ENCODE peak calls at places on chromosomes 5 and 9, in nine cellular contexts. W, P, Q, O, K, J, M, G and I are unnamed samples.

GRCh38 chr5:7793861-7794260 is 57.1 kb downstream of the CFAP90 start:
- DNase-seq in W (no peak), P (no peak), Q (no peak), O (no peak), K (no peak), J (no peak), M (no peak), G (no peak), I (no peak)

GRCh38 chr5:137263319-137263718 is 235.8 kb downstream of the SPOCK1 start:
- DNase-seq in W (no peak), P (no peak), Q (no peak), O (no peak), K (no peak), J (no peak), M (no peak), G (no peak), I (no peak)

GRCh38 chr5:68277427-68277826 is 61.9 kb downstream of the PIK3R1 start:
- DNase-seq in W (no peak), P (peak), Q (no peak), O (no peak), K (no peak), J (no peak), M (no peak), G (no peak), I (peak)

GRCh38 chr9:110746211-110746930 is 77.8 kb downstream of the MUSK start:
- DNase-seq in W (no peak), P (peak), Q (no peak), O (no peak), K (no peak), J (no peak), M (no peak), G (no peak), I (peak)

GRCh38 chr9:97985058-97985861 is 2.1 kb downstream of the ANP32B start:
- DNase-seq in W (peak), P (peak), Q (peak), O (peak), K (no peak), J (no peak), M (peak), G (no peak), I (no peak)

GRCh38 chr5:90746119-90746518 is 187.5 kb downstream of the ADGRV1 start:
- DNase-seq in W (no peak), P (no peak), Q (no peak), O (no peak), K (no peak), J (no peak), M (no peak), G (no peak), I (no peak)

GRCh38 chr9:136323420-136323819 is 3.9 kb upstream of the GPSM1 start:
- DNase-seq in W (no peak), P (no peak), Q (no peak), O (no peak), K (no peak), J (peak), M (no peak), G (no peak), I (no peak)

GRCh38 chr9:21854594-21854993 is 52.2 kb downstream of the MTAP start:
- DNase-seq in W (no peak), P (peak), Q (no peak), O (no peak), K (no peak), J (no peak), M (no peak), G (no peak), I (peak)

GRCh38 chr5:7802855-7803254 is 48.1 kb downstream of the CFAP90 start:
- DNase-seq in W (no peak), P (peak), Q (no peak), O (no peak), K (no peak), J (no peak), M (no peak), G (no peak), I (peak)

GRCh38 chr5:26700759-26701384 is 337.5 kb downstream of the CDH9 start:
- DNase-seq in W (no peak), P (peak), Q (no peak), O (peak), K (no peak), J (peak), M (peak), G (peak), I (peak)

GRCh38 chr5:3261081-3261480 is 334.6 kb upstream of the IRX1 start:
- DNase-seq in W (no peak), P (no peak), Q (no peak), O (no peak), K (no peak), J (no peak), M (no peak), G (no peak), I (no peak)

GRCh38 chr9:14942037-14942436 is 31.8 kb upstream of the FREM1 start:
- DNase-seq in W (no peak), P (peak), Q (no peak), O (no peak), K (no peak), J (no peak), M (no peak), G (no peak), I (no peak)

GRCh38 chr9:10613413-10613812 is 611 bp upstream of the PTPRD start:
- DNase-seq in W (no peak), P (no peak), Q (no peak), O (no peak), K (no peak), J (no peak), M (no peak), G (no peak), I (no peak)

GRCh38 chr9:134693011-134693410 is 51.4 kb downstream of the COL5A1 start:
- DNase-seq in W (no peak), P (no peak), Q (no peak), O (no peak), K (no peak), J (no peak), M (no peak), G (peak), I (no peak)

GRCh38 chr5:31218978-31219377 is 25.5 kb downstream of the CDH6 start:
- DNase-seq in W (no peak), P (no peak), Q (no peak), O (no peak), K (no peak), J (no peak), M (no peak), G (no peak), I (no peak)

GRCh38 chr9:133323211-133323610 is 12.8 kb downstream of the SURF6 start:
- DNase-seq in W (no peak), P (no peak), Q (no peak), O (no peak), K (no peak), J (no peak), M (no peak), G (no peak), I (no peak)

GRCh38 chr5:169101966-169102365 is 199.0 kb downstream of the SLIT3 start:
- DNase-seq in W (no peak), P (no peak), Q (no peak), O (no peak), K (no peak), J (no peak), M (no peak), G (no peak), I (no peak)

GRCh38 chr5:159463590-159464321 is 133.5 kb upstream of the IL12B start:
- DNase-seq in W (no peak), P (no peak), Q (no peak), O (peak), K (peak), J (no peak), M (no peak), G (no peak), I (peak)

GRCh38 chr9:33024126-33024965 is 727 bp upstream of the DNAJA1 start:
- DNase-seq in W (no peak), P (peak), Q (no peak), O (peak), K (no peak), J (no peak), M (no peak), G (no peak), I (peak)

GRCh38 chr5:151150484-151151262 is 6.9 kb downstream of the ANXA6 start:
- DNase-seq in W (peak), P (peak), Q (no peak), O (no peak), K (no peak), J (no peak), M (no peak), G (peak), I (peak)